ENCODE peak calls at places on chromosomes 2 and 18, in four cellular contexts. C is brain microvascular endothelial cell, Y is mammary epithelial cell, L is adrenal gland. A is an unnamed sample.

GRCh38 chr2:164675698-164676097 is 54.4 kb upstream of the GRB14 start:
- DNase-seq in C (no peak), Y (no peak), L (no peak), A (no peak)

GRCh38 chr2:240130393-240131195 is 5.5 kb downstream of the COPS9 start:
- DNase-seq in C (no peak), Y (no peak), L (no peak), A (no peak)

GRCh38 chr2:240394549-240394948 is 40.9 kb upstream of the GPC1 start:
- DNase-seq in C (no peak), Y (no peak), L (peak; percentile 0), A (no peak)

GRCh38 chr2:43082111-43082877 is 144.1 kb downstream of the ZFP36L2 start:
- DNase-seq in C (peak; percentile 91), Y (peak; percentile 80), L (peak; percentile 54), A (peak; percentile 37)

GRCh38 chr2:165720526-165720925 is 73.5 kb downstream of the GALNT3 start:
- DNase-seq in C (peak; percentile 81), Y (peak; percentile 33), L (no peak), A (no peak)

GRCh38 chr2:17538844-17539554 is 1.5 kb upstream of the VSNL1 start:
- DNase-seq in C (peak; percentile 49), Y (peak; percentile 95), L (peak; percentile 58), A (peak; percentile 79)

GRCh38 chr2:240387325-240387668 is 48.2 kb upstream of the GPC1 start:
- DNase-seq in C (no peak), Y (no peak), L (no peak), A (no peak)

GRCh38 chr2:40027968-40028367 is 248.9 kb upstream of the THUMPD2 start:
- DNase-seq in C (peak; percentile 22), Y (peak; percentile 58), L (no peak), A (no peak)

GRCh38 chr2:26846881-26847662 is 860 bp upstream of the DPYSL5 start:
- DNase-seq in C (no peak), Y (no peak), L (no peak), A (no peak)

GRCh38 chr2:26692814-26693286 is 328 bp downstream of the KCNK3 start:
- DNase-seq in C (no peak), Y (peak; percentile 18), L (no peak), A (no peak)

GRCh38 chr2:181275643-181276070 is 181.5 kb upstream of the ITGA4 start:
- DNase-seq in C (no peak), Y (no peak), L (no peak), A (no peak)

GRCh38 chr2:129862668-129863067 is 116.8 kb upstream of the RAB6C start:
- DNase-seq in C (no peak), Y (no peak), L (no peak), A (no peak)

GRCh38 chr2:122528061-122528460 is 772.6 kb downstream of the TSN start:
- DNase-seq in C (peak; percentile 71), Y (peak; percentile 61), L (no peak), A (no peak)

GRCh38 chr2:232927041-232927792 is 57.2 kb downstream of the SNORC start:
- DNase-seq in C (no peak), Y (peak; percentile 25), L (peak; percentile 6), A (no peak)

GRCh38 chr18:77086656-77087390 is 45.8 kb downstream of the MBP start:
- DNase-seq in C (no peak), Y (no peak), L (no peak), A (no peak)

GRCh38 chr2:69309336-69310048 is 77.5 kb downstream of the GFPT1 start:
- DNase-seq in C (peak; percentile 76), Y (no peak), L (no peak), A (no peak)

GRCh38 chr2:69310267-69310666 is 76.8 kb downstream of the GFPT1 start:
- DNase-seq in C (no peak), Y (no peak), L (no peak), A (no peak)

GRCh38 chr2:69307696-69308064 is 79.3 kb downstream of the GFPT1 start:
- DNase-seq in C (no peak), Y (no peak), L (no peak), A (no peak)

GRCh38 chr2:69308338-69308737 is 78.7 kb downstream of the GFPT1 start:
- DNase-seq in C (no peak), Y (no peak), L (no peak), A (no peak)

DNA sequence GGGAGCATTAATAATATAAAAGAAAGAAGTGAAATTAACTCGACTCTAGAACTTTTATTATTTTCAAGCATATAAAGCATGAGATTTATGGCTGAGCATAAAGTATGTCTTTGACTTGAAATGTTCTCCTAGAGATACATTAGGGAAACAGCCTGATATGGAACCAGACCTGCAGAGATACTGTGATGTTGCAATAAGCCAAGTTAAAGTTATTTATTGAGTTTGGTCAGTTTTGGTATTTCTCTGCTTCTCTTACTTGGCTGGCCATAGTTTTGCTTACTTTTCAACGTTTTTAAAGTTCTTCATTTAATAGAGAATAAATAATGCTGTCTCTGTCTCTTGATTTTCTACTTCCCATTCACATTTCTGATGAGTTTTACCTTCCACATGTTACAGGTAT is 76.0 kb downstream of the GFPT1 start:
- DNase-seq in C (no peak), Y (no peak), L (no peak), A (no peak)
- H3K27ac ChIP-seq in C (no peak overlapping the region), Y (no peak overlapping the region), L (no peak overlapping the region), A (no peak overlapping the region)

GRCh38 chr2:142973160-142973821 is 95.8 kb downstream of the KYNU start:
- DNase-seq in C (no peak), Y (peak; percentile 78), L (no peak), A (no peak)

GRCh38 chr2:142975239-142975638 is 97.8 kb downstream of the KYNU start:
- DNase-seq in C (no peak), Y (no peak), L (no peak), A (no peak)

GRCh38 chr2:142974288-142975024 is 97.0 kb downstream of the KYNU start:
- DNase-seq in C (peak; percentile 35), Y (peak; percentile 84), L (no peak), A (peak; percentile 51)

DNA sequence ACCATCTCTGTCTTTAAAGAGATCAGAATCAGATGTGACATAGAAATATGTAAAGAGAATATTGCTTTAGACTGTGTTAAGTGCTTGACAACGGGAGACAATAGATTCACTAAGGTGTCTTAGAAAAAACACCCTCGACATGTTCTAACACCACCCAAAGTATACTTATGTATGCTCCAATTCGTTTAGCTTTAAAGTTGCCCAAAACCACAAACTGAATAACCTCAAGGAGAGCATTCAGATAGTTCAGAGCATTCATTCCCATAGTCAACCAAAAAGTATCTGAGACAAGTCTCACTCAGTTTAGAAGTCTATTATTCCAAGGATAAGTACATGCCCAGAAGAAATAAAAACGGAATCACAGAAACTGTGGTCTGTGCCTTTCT is 96.4 kb downstream of the KYNU start:
- DNase-seq in C (no peak), Y (peak; percentile 89), L (no peak), A (peak; percentile 65)
- H3K27ac ChIP-seq in C (peak overlapping the region; percentile 67), Y (peak overlapping the region; percentile 98), L (no peak overlapping the region), A (peak overlapping the region; percentile 97)

GRCh38 chr2:108594982-108595464 is 60.8 kb downstream of the LIMS1 start:
- DNase-seq in C (peak; percentile 96), Y (peak; percentile 93), L (no peak), A (peak; percentile 68)
- H3K27ac ChIP-seq in C (peak overlapping the region; percentile 99), Y (peak overlapping the region; percentile 98), L (peak overlapping the region; percentile 63), A (peak overlapping the region; percentile 100)

GRCh38 chr2:429575-430254 is 141.8 kb upstream of the ALKAL2 start:
- DNase-seq in C (no peak), Y (no peak), L (no peak), A (no peak)

GRCh38 chr2:428591-428990 is 140.7 kb upstream of the ALKAL2 start:
- DNase-seq in C (no peak), Y (no peak), L (no peak), A (no peak)

GRCh38 chr2:430280-431040 is 142.6 kb upstream of the ALKAL2 start:
- DNase-seq in C (no peak), Y (no peak), L (no peak), A (no peak)

GRCh38 chr2:425947-426346 is 138.1 kb upstream of the ALKAL2 start:
- DNase-seq in C (no peak), Y (no peak), L (no peak), A (no peak)

DNA sequence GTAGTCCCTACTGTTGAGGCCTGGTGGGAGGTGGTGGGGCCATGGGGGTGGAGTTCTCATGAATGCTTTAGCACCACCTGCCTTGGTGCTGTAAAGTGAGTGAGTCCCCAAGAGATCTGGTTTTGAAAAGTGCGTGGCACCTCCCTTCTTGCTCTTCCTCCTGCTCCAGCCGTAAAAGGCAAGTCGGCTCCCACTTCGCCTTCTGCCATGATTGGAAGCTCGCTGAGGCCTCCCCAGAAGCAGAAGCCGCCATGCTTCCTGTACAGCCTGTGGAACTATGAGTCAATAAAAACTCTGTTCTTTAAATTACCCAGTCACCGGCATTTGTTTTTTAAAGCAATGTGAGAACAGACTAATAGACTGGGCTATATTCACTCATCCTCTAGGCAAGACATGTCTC is 141.3 kb upstream of the ALKAL2 start:
- DNase-seq in C (no peak), Y (no peak), L (no peak), A (no peak)
- H3K27ac ChIP-seq in C (no peak overlapping the region), Y (no peak overlapping the region), L (no peak overlapping the region), A (no peak overlapping the region)

GRCh38 chr2:160362018-160362417 is 131.6 kb downstream of the RBMS1 start:
- DNase-seq in C (no peak), Y (no peak), L (no peak), A (no peak)
- H3K27ac ChIP-seq in C (no peak overlapping the region), Y (no peak overlapping the region), L (no peak overlapping the region), A (no peak overlapping the region)

GRCh38 chr2:63834401-63834800 is 7.3 kb upstream of the UGP2 start:
- DNase-seq in C (no peak), Y (no peak), L (no peak), A (no peak)
- H3K27ac ChIP-seq in C (no peak overlapping the region), Y (no peak overlapping the region), L (no peak overlapping the region), A (no peak overlapping the region)

GRCh38 chr2:209260281-209260680 is 163.6 kb upstream of the MAP2 start:
- DNase-seq in C (no peak), Y (no peak), L (no peak), A (no peak)
- H3K27ac ChIP-seq in C (no peak overlapping the region), Y (no peak overlapping the region), L (no peak overlapping the region), A (no peak overlapping the region)

GRCh38 chr2:163664610-163665009 is 71.2 kb downstream of the FIGN start:
- DNase-seq in C (peak; percentile 56), Y (peak; percentile 36), L (no peak), A (no peak)
- H3K27ac ChIP-seq in C (peak overlapping the region; percentile 14), Y (peak overlapping the region; percentile 24), L (no peak overlapping the region), A (no peak overlapping the region)

DNA sequence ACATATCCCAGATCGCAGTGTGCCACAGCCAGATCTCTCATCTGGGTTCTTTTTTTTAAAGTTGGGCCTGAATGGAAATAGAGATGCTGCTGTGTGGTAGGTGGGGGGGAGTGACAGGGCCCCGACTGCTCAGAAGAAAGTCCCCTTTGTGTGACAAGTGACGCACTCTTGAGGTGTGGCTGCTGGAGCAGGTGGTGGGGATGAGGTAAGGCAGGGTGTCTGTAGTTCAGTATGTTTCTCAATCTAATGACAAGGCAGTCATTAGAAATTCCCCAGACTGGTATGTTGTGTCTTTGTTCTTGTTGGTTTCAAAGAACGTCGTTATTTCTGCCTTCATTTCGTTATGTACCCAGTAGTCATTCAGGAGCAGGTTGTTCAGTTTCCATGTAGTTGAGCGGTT is 128.8 kb upstream of the TACR1 start:
- DNase-seq in C (no peak), Y (no peak), L (no peak), A (no peak)
- H3K27ac ChIP-seq in C (no peak overlapping the region), Y (no peak overlapping the region), L (no peak overlapping the region), A (no peak overlapping the region)